ENCODE peak calls at places on chromosome 22, in ten cellular contexts. O is left colon; P is epithelial cell of esophagus; X is midbrain; U is NCI-H82; N is lung microvascular endothelial cell; G is astrocyte of the spinal cord; F is 8988T; V is substantia nigra; T is activated T-helper 1 cell treated with anti-CD3 and anti-CD28 coated beads, Interleukin-2, amount 50 U/mL, for 16 hours. H is an unnamed sample.

GRCh38 chr22:22929381-22930221 is 42.0 kb downstream of the IGLL5 start:
- DNase-seq in O (no peak), P (no peak), X (no peak), U (no peak), N (no peak), G (no peak), F (no peak), V (no peak), T (no peak), H (no peak)

GRCh38 chr22:21938906-21939305 is 13.7 kb downstream of the PPM1F start:
- DNase-seq in O (no peak), P (no peak), X (no peak), U (no peak), N (no peak), G (no peak), F (no peak), V (no peak), T (no peak), H (no peak)

GRCh38 chr22:41831383-41831782 is 1.5 kb upstream of the SREBF2 start:
- DNase-seq in O (no peak), P (no peak), X (no peak), U (no peak), N (peak), G (no peak), F (no peak), V (peak), T (no peak), H (no peak)

GRCh38 chr22:27399161-27399560 is 402.4 kb downstream of the MN1 start:
- DNase-seq in O (no peak), P (no peak), X (no peak), U (no peak), N (no peak), G (no peak), F (no peak), V (no peak), T (no peak), H (no peak)

GRCh38 chr22:40898850-40899357 is 37.0 kb upstream of the DNAJB7 start:
- DNase-seq in O (no peak), P (peak), X (peak), U (peak), N (peak), G (peak), F (no peak), V (no peak), T (no peak), H (no peak)

GRCh38 chr22:35133702-35134395 is 67.9 kb downstream of the ISX start:
- DNase-seq in O (peak), P (no peak), X (no peak), U (peak), N (no peak), G (no peak), F (no peak), V (no peak), T (no peak), H (no peak)

GRCh38 chr22:30159561-30160353 is 79.5 kb downstream of the HORMAD2 start:
- DNase-seq in O (no peak), P (peak), X (no peak), U (no peak), N (peak), G (peak), F (no peak), V (no peak), T (no peak), H (no peak)

GRCh38 chr22:48594757-48595510 is 1232.7 kb downstream of the BRD1 start:
- DNase-seq in O (no peak), P (no peak), X (no peak), U (no peak), N (no peak), G (no peak), F (no peak), V (no peak), T (no peak), H (no peak)

GRCh38 chr22:50247748-50248147 is 2.9 kb upstream of the TUBGCP6 start:
- DNase-seq in O (peak), P (peak), X (no peak), U (peak), N (peak), G (peak), F (no peak), V (no peak), T (no peak), H (no peak)

GRCh38 chr22:46071451-46072029 is 78.8 kb upstream of the PPARA start:
- DNase-seq in O (peak), P (peak), X (peak), U (no peak), N (peak), G (peak), F (peak), V (peak), T (peak), H (no peak)

GRCh38 chr22:24390576-24390975 is 36.8 kb upstream of the ADORA2A start:
- DNase-seq in O (no peak), P (no peak), X (no peak), U (no peak), N (no peak), G (no peak), F (no peak), V (no peak), T (no peak), H (no peak)

GRCh38 chr22:33918676-33919590 is 1.3 kb downstream of the LARGE1 start:
- DNase-seq in O (no peak), P (peak), X (no peak), U (peak), N (peak), G (no peak), F (no peak), V (no peak), T (no peak), H (no peak)

GRCh38 chr22:23240639-23241389 is 60.5 kb downstream of the BCR start:
- DNase-seq in O (no peak), P (peak), X (no peak), U (peak), N (peak), G (no peak), F (peak), V (no peak), T (no peak), H (no peak)

GRCh38 chr22:32533265-32534068 is 58.9 kb downstream of the FBXO7 start:
- DNase-seq in O (no peak), P (no peak), X (no peak), U (peak), N (no peak), G (no peak), F (no peak), V (no peak), T (no peak), H (no peak)

GRCh38 chr22:20868225-20868944 is 9.6 kb downstream of the SNAP29 start:
- DNase-seq in O (no peak), P (no peak), X (no peak), U (no peak), N (no peak), G (no peak), F (no peak), V (no peak), T (no peak), H (no peak)

GRCh38 chr22:49044776-49045175 is 782.9 kb downstream of the BRD1 start:
- DNase-seq in O (peak), P (no peak), X (no peak), U (no peak), N (no peak), G (no peak), F (no peak), V (no peak), T (no peak), H (no peak)

GRCh38 chr22:44459041-44459440 is 39.0 kb downstream of the RTL6 start:
- DNase-seq in O (no peak), P (no peak), X (no peak), U (no peak), N (no peak), G (no peak), F (no peak), V (no peak), T (no peak), H (no peak)

GRCh38 chr22:25928038-25928437 is 186.1 kb downstream of the MYO18B start:
- DNase-seq in O (no peak), P (no peak), X (no peak), U (peak), N (no peak), G (no peak), F (no peak), V (no peak), T (no peak), H (no peak)

GRCh38 chr22:50083462-50084081 is 1.7 kb downstream of the MLC1 start:
- DNase-seq in O (peak), P (peak), X (no peak), U (no peak), N (no peak), G (no peak), F (peak), V (no peak), T (no peak), H (no peak)

GRCh38 chr22:45330548-45330947 is 20.8 kb downstream of the FAM118A start:
- DNase-seq in O (no peak), P (no peak), X (no peak), U (no peak), N (no peak), G (no peak), F (no peak), V (no peak), T (no peak), H (no peak)

GRCh38 chr22:23688121-23688520 is 2.7 kb upstream of the RGL4 start:
- DNase-seq in O (no peak), P (no peak), X (no peak), U (no peak), N (no peak), G (no peak), F (no peak), V (no peak), T (no peak), H (no peak)

GRCh38 chr22:36879775-36880174 is 19.0 kb downstream of the NCF4 start:
- DNase-seq in O (no peak), P (no peak), X (no peak), U (no peak), N (no peak), G (no peak), F (no peak), V (no peak), T (no peak), H (no peak)

GRCh38 chr22:36327922-36328551 is 59.7 kb downstream of the MYH9 start:
- DNase-seq in O (peak), P (no peak), X (no peak), U (no peak), N (peak), G (peak), F (no peak), V (no peak), T (no peak), H (no peak)

GRCh38 chr22:24585927-24586546 is 6.8 kb downstream of the LRRC75B start:
- DNase-seq in O (no peak), P (no peak), X (no peak), U (no peak), N (no peak), G (no peak), F (no peak), V (no peak), T (no peak), H (no peak)

GRCh38 chr22:44883011-44883421 is 126.8 kb downstream of the PHF21B start:
- DNase-seq in O (peak), P (no peak), X (no peak), U (no peak), N (no peak), G (no peak), F (no peak), V (no peak), T (no peak), H (no peak)

GRCh38 chr22:23233746-23234408 is 53.6 kb downstream of the BCR start:
- DNase-seq in O (no peak), P (no peak), X (no peak), U (no peak), N (no peak), G (peak), F (no peak), V (no peak), T (no peak), H (no peak)

GRCh38 chr22:46992121-46992731 is 229.8 kb downstream of the TBC1D22A start:
- DNase-seq in O (no peak), P (no peak), X (no peak), U (no peak), N (no peak), G (no peak), F (no peak), V (no peak), T (no peak), H (no peak)

GRCh38 chr22:45804986-45805325 is 133.3 kb downstream of the ATXN10 start:
- DNase-seq in O (no peak), P (peak), X (no peak), U (no peak), N (no peak), G (peak), F (no peak), V (no peak), T (no peak), H (no peak)

GRCh38 chr22:23073506-23074229 is 3.3 kb downstream of the GNAZ start:
- DNase-seq in O (no peak), P (no peak), X (no peak), U (no peak), N (no peak), G (no peak), F (no peak), V (no peak), T (no peak), H (no peak)

GRCh38 chr22:20551805-20552449 is 44.5 kb downstream of the MED15 start:
- DNase-seq in O (no peak), P (no peak), X (peak), U (no peak), N (peak), G (no peak), F (no peak), V (peak), T (no peak), H (peak)

GRCh38 chr22:30224161-30224857 is 22.2 kb downstream of the LIF start:
- DNase-seq in O (no peak), P (peak), X (no peak), U (no peak), N (no peak), G (peak), F (no peak), V (no peak), T (no peak), H (no peak)

GRCh38 chr22:24554316-24555159 is at the start of gene GUCD1:
- DNase-seq in O (peak), P (peak), X (no peak), U (peak), N (no peak), G (peak), F (no peak), V (no peak), T (no peak), H (peak)

GRCh38 chr22:23137905-23138520 is 3.8 kb downstream of the RSPH14 start:
- DNase-seq in O (no peak), P (peak), X (no peak), U (no peak), N (peak), G (peak), F (no peak), V (no peak), T (no peak), H (no peak)

GRCh38 chr22:31173386-31174145 is 13.6 kb downstream of the RNF185 start:
- DNase-seq in O (no peak), P (peak), X (no peak), U (no peak), N (no peak), G (peak), F (no peak), V (no peak), T (no peak), H (no peak)